ENCODE peak calls at places on chromosomes 3 and 15, in six cellular contexts. B, C, S, T, Z and P are unnamed samples.

GRCh38 chr3:94234177-94234788 is 171.4 kb downstream of the NSUN3 start:
- DNase-seq in S (peak), Z (peak), B (peak), T (peak), C (peak), P (peak)

GRCh38 chr3:94928921-94929320 is 866.1 kb downstream of the NSUN3 start:
- DNase-seq in B (no peak), S (peak), Z (no peak), T (no peak), C (no peak), P (no peak)

GRCh38 chr3:20558161-20558560 is 372.2 kb upstream of the SGO1 start:
- DNase-seq in T (no peak), C (no peak), B (no peak), S (no peak), Z (no peak), P (no peak)

GRCh38 chr3:9692416-9692815 is 11.2 kb upstream of the CPNE9 start:
- DNase-seq in T (no peak), S (no peak), B (no peak), C (no peak), Z (no peak), P (no peak)

GRCh38 chr15:38254065-38254883 is 1.6 kb downstream of the SPRED1 start:
- DNase-seq in B (no peak), Z (peak), T (peak), C (peak), S (peak), P (no peak)

GRCh38 chr3:146160964-146161724 is at the start of gene PLOD2:
- DNase-seq in S (peak), C (peak), B (peak), Z (peak), T (peak), P (peak)

GRCh38 chr3:11576453-11576852 is 67.3 kb downstream of the VGLL4 start:
- DNase-seq in C (no peak), S (no peak), Z (no peak), B (no peak), T (no peak), P (no peak)

GRCh38 chr3:5022966-5023776 is 43.9 kb downstream of the BHLHE40 start:
- DNase-seq in B (no peak), C (peak), T (peak), Z (no peak), S (peak), P (peak)

GRCh38 chr3:111103807-111104206 is 32.2 kb downstream of the NECTIN3 start:
- DNase-seq in B (no peak), T (peak), S (no peak), Z (no peak), C (peak), P (no peak)

GRCh38 chr3:3200632-3201212 is 21.2 kb upstream of the CRBN start:
- DNase-seq in C (peak), S (peak), Z (peak), T (peak), B (peak), P (peak)

GRCh38 chr3:73624363-73625123 is at the start of gene PDZRN3:
- DNase-seq in T (peak), Z (peak), B (no peak), C (peak), S (no peak), P (peak)

GRCh38 chr3:45991341-45991740 is 4.3 kb downstream of the FYCO1 start:
- DNase-seq in B (no peak), Z (no peak), C (no peak), S (no peak), T (no peak), P (no peak)

GRCh38 chr3:75192065-75192658 is 472.0 kb upstream of the FRG2C start:
- DNase-seq in C (peak), B (peak), S (peak), T (peak), Z (peak), P (peak)

GRCh38 chr15:36356978-36357582 is 222.3 kb upstream of the CDIN1 start:
- DNase-seq in T (peak), B (no peak), Z (no peak), S (no peak), C (peak), P (no peak)